ENCODE peak calls at places on chromosome 21, in five cellular contexts. G is T-helper 1 cell, A is left ventricle myocardium inferior, N is AG09319, V is AML-193. U is an unnamed sample.

GRCh38 chr21:34520769-34521508 is 8.9 kb upstream of the KCNE1 start:
- DNase-seq in G (no peak), V (peak; percentile 35), A (peak; percentile 40), N (no peak), U (no peak)

GRCh38 chr21:38486221-38486620 is 12.1 kb downstream of the ERG start:
- DNase-seq in G (no peak), A (no peak), V (no peak), N (no peak), U (no peak)

GRCh38 chr21:44438531-44439210 is 16.6 kb upstream of the LRRC3 start:
- DNase-seq in A (peak; percentile 76), G (no peak), N (no peak), V (no peak), U (no peak)

GRCh38 chr21:45405819-45406762 is 1.1 kb downstream of the COL18A1 start:
- DNase-seq in N (no peak), A (peak; percentile 30), V (no peak), G (no peak), U (no peak)

GRCh38 chr21:14533555-14534400 is 12.3 kb downstream of the SAMSN1 start:
- DNase-seq in N (no peak), A (no peak), G (peak; percentile 29), V (peak; percentile 55), U (peak; percentile 30)

GRCh38 chr21:27645285-27645684 is 678.4 kb upstream of the ADAMTS5 start:
- DNase-seq in A (no peak), N (no peak), V (no peak), G (no peak), U (no peak)

GRCh38 chr21:44898851-44899767 is 21.6 kb downstream of the ITGB2 start:
- DNase-seq in G (no peak), N (no peak), V (no peak), A (peak; percentile 5), U (no peak)

GRCh38 chr21:25509862-25510261 is 97.4 kb downstream of the MRPL39 start:
- DNase-seq in N (no peak), G (no peak), A (no peak), V (no peak), U (no peak)

GRCh38 chr21:31456201-31456600 is 112.1 kb upstream of the TIAM1 start:
- DNase-seq in V (no peak), N (no peak), G (no peak), A (no peak), U (no peak)

GRCh38 chr21:30337644-30338170 is at the start of gene KRTAP27-1:
- DNase-seq in G (no peak), N (no peak), A (no peak), V (no peak), U (no peak)

U was measured in fibroblast of the conjunctiva.